ENCODE peak calls at places on chromosome 1, in ten cellular contexts. M is right lobe of liver, V is breast epithelium, O is Peyer's patch, C is ovary, E is adrenal gland, J is body of pancreas, D is IMR-90, K is endothelial cell of umbilical vein, G is transverse colon. Z is an unnamed sample.

GRCh38 chr1:114130846-114131525 is 22.7 kb downstream of the SYT6 start:
- DNase-seq in M (no peak), V (no peak), O (no peak), C (no peak), E (no peak), J (no peak), D (no peak), K (no peak), G (no peak), Z (no peak)

GRCh38 chr1:65150583-65151263 is 2.7 kb downstream of the AK4 start:
- DNase-seq in M (no peak), V (no peak), O (no peak), C (no peak), E (no peak), J (no peak), D (no peak), K (no peak), G (no peak), Z (no peak)

GRCh38 chr1:239053269-239053668 is 333.1 kb upstream of the CHRM3 start:
- DNase-seq in M (no peak), V (no peak), O (no peak), C (no peak), E (no peak), J (no peak), D (no peak), K (no peak), G (no peak), Z (no peak)

GRCh38 chr1:150696151-150696550 is 803 bp downstream of the GOLPH3L start:
- DNase-seq in M (no peak), V (no peak), O (no peak), C (no peak), E (no peak), J (no peak), D (no peak), K (peak; percentile 32), G (no peak), Z (no peak)

GRCh38 chr1:116817582-116818064 is 63.4 kb downstream of the CD2 start:
- DNase-seq in M (peak; percentile 53), V (no peak), O (peak; percentile 67), C (no peak), E (no peak), J (peak; percentile 54), D (peak; percentile 4), K (peak; percentile 54), G (peak; percentile 47), Z (no peak)

GRCh38 chr1:99745684-99746083 is 20.8 kb downstream of the FRRS1 start:
- DNase-seq in M (no peak), V (no peak), O (no peak), C (no peak), E (no peak), J (no peak), D (no peak), K (no peak), G (no peak), Z (no peak)

GRCh38 chr1:223473576-223474344 is 80.5 kb downstream of the CCDC185 start:
- DNase-seq in M (no peak), V (no peak), O (no peak), C (no peak), E (no peak), J (no peak), D (no peak), K (no peak), G (no peak), Z (no peak)

GRCh38 chr1:170494369-170494768 is 37.6 kb upstream of the GORAB start:
- DNase-seq in M (no peak), V (no peak), O (no peak), C (no peak), E (peak; percentile 24), J (peak; percentile 7), D (peak; percentile 45), K (peak; percentile 91), G (peak; percentile 42), Z (peak; percentile 24)

GRCh38 chr1:96236156-96236739 is 485.3 kb upstream of the PTBP2 start:
- DNase-seq in M (no peak), V (no peak), O (no peak), C (no peak), E (peak; percentile 29), J (peak; percentile 40), D (peak; percentile 75), K (peak; percentile 80), G (peak; percentile 8), Z (no peak)

GRCh38 chr1:158107926-158108325 is 72.8 kb upstream of the CD1D start:
- DNase-seq in M (no peak), V (no peak), O (no peak), C (no peak), E (no peak), J (no peak), D (no peak), K (no peak), G (no peak), Z (no peak)

GRCh38 chr1:119868176-119868575 is 28.1 kb downstream of the ADAM30 start:
- DNase-seq in M (no peak), V (no peak), O (no peak), C (no peak), E (no peak), J (peak; percentile 11), D (no peak), K (no peak), G (peak; percentile 28), Z (no peak)

GRCh38 chr1:100883963-100884362 is 10.7 kb downstream of the EXTL2 start:
- DNase-seq in M (no peak), V (no peak), O (no peak), C (no peak), E (no peak), J (no peak), D (peak; percentile 71), K (peak; percentile 76), G (no peak), Z (no peak)

GRCh38 chr1:221834698-221835538 is 93.0 kb upstream of the DUSP10 start:
- DNase-seq in M (no peak), V (no peak), O (no peak), C (no peak), E (no peak), J (no peak), D (no peak), K (no peak), G (no peak), Z (no peak)

GRCh38 chr1:241045659-241046058 is 311.3 kb downstream of the RGS7 start:
- DNase-seq in M (no peak), V (no peak), O (no peak), C (no peak), E (no peak), J (no peak), D (no peak), K (no peak), G (no peak), Z (no peak)

GRCh38 chr1:11023201-11023600 is 10.7 kb downstream of the TARDBP start:
- DNase-seq in M (no peak), V (no peak), O (no peak), C (no peak), E (no peak), J (no peak), D (no peak), K (no peak), G (no peak), Z (no peak)

GRCh38 chr1:41806472-41807155 is 112.1 kb downstream of the HIVEP3 start:
- DNase-seq in M (no peak), V (no peak), O (no peak), C (no peak), E (no peak), J (no peak), D (no peak), K (no peak), G (no peak), Z (no peak)

GRCh38 chr1:15188145-15188544 is 34.6 kb downstream of the TMEM51 start:
- DNase-seq in M (no peak), V (no peak), O (no peak), C (no peak), E (no peak), J (peak; percentile 55), D (no peak), K (no peak), G (no peak), Z (no peak)

GRCh38 chr1:156319664-156320063 is 18.4 kb downstream of the CCT3 start:
- DNase-seq in M (no peak), V (no peak), O (no peak), C (no peak), E (no peak), J (no peak), D (peak; percentile 34), K (peak; percentile 60), G (no peak), Z (no peak)

GRCh38 chr1:236303675-236304074 is 21.9 kb upstream of the ERO1B start:
- DNase-seq in M (no peak), V (no peak), O (no peak), C (no peak), E (no peak), J (no peak), D (no peak), K (no peak), G (no peak), Z (no peak)

GRCh38 chr1:80882552-80882951 is 918.2 kb upstream of the ADGRL2 start:
- DNase-seq in M (no peak), V (no peak), O (no peak), C (no peak), E (peak; percentile 25), J (no peak), D (peak; percentile 65), K (peak; percentile 70), G (no peak), Z (no peak)

GRCh38 chr1:244548558-244549115 is 87.6 kb downstream of the CATSPERE start:
- DNase-seq in M (no peak), V (no peak), O (no peak), C (no peak), E (no peak), J (no peak), D (no peak), K (no peak), G (no peak), Z (no peak)

GRCh38 chr1:9590201-9590600 is 1.5 kb downstream of the TMEM201 start:
- DNase-seq in M (no peak), V (no peak), O (peak; percentile 46), C (no peak), E (no peak), J (no peak), D (no peak), K (no peak), G (no peak), Z (no peak)
- H3K4me3 ChIP-seq in M (no peak overlapping the region), V (no peak overlapping the region), O (no peak overlapping the region), C (no peak overlapping the region), E (no peak overlapping the region), J (no peak overlapping the region), D (no peak overlapping the region), K (no peak overlapping the region), G (no peak overlapping the region), Z (peak overlapping the region; percentile 67)

GRCh38 chr1:173554541-173555250 is 48.2 kb downstream of the SLC9C2 start:
- DNase-seq in M (no peak), V (no peak), O (no peak), C (no peak), E (no peak), J (no peak), D (no peak), K (peak; percentile 32), G (no peak), Z (no peak)
- TF ChIP-seq POLR2A in M (no peak), V (no peak), O (no peak), C (no peak), E (no peak), J (no peak), D (no peak), K (no peak), G (no peak), Z (no peak)

GRCh38 chr1:211752951-211753486 is 77.5 kb downstream of the LPGAT1 start:
- DNase-seq in M (no peak), V (no peak), O (no peak), C (no peak), E (no peak), J (no peak), D (no peak), K (no peak), G (no peak), Z (no peak)
- H3K36me3 ChIP-seq in M (peaks cover 32% of the 10 kb centered on the region), V (no peaks in the 10 kb centered on the region), O (no peaks in the 10 kb centered on the region), C (no peaks in the 10 kb centered on the region), E (no peaks in the 10 kb centered on the region), J (peaks cover 7% of the 10 kb centered on the region), D (peaks cover 5% of the 10 kb centered on the region), K (peaks cover 2% of the 10 kb centered on the region), G (peaks cover 32% of the 10 kb centered on the region), Z (peaks cover 36% of the 10 kb centered on the region)

GRCh38 chr1:111198836-111199235 is 1.6 kb downstream of the DENND2D start:
- DNase-seq in M (no peak), V (no peak), O (no peak), C (no peak), E (no peak), J (no peak), D (no peak), K (no peak), G (no peak), Z (no peak)
- H3K4me3 ChIP-seq in M (peak overlapping the region; percentile 6), V (peak overlapping the region; percentile 27), O (peak overlapping the region; percentile 81), C (no peak overlapping the region), E (peak overlapping the region; percentile 21), J (no peak overlapping the region), D (no peak overlapping the region), K (no peak overlapping the region), G (no peak overlapping the region), Z (peak overlapping the region; percentile 67)